ENCODE peak calls at places on chromosomes 12 and 14, in four cellular contexts. S is cardiac fibroblast, G is HFF-Myc, Y is pancreas. N is an unnamed sample.

GRCh38 chr14:75969126-75969525 is 12.7 kb downstream of the TGFB3 start:
- DNase-seq in S (peak; percentile 18), Y (no peak), G (no peak), N (no peak)

GRCh38 chr12:19482036-19482435 is 42.7 kb downstream of the AEBP2 start:
- DNase-seq in Y (no peak), G (no peak), S (no peak), N (no peak)

GRCh38 chr12:116382456-116382902 is 105.0 kb upstream of the MED13L start:
- DNase-seq in S (peak; percentile 59), Y (no peak), G (no peak), N (no peak)

GRCh38 chr14:94601961-94602391 is 10.2 kb upstream of the SERPINA3 start:
- DNase-seq in Y (no peak), G (peak; percentile 14), S (peak; percentile 95), N (no peak)

GRCh38 chr14:94143239-94143638 is 13.8 kb upstream of the IFI27L2 start:
- DNase-seq in S (no peak), Y (no peak), G (no peak), N (no peak)

GRCh38 chr14:23512156-23512555 is 39.4 kb downstream of the ZFHX2 start:
- DNase-seq in Y (no peak), S (no peak), G (no peak), N (no peak)

GRCh38 chr14:76808990-76809389 is 3.7 kb downstream of the ANGEL1 start:
- DNase-seq in S (no peak), G (no peak), Y (no peak), N (no peak)

GRCh38 chr12:120979862-120980696 is 1.7 kb downstream of the HNF1A start:
- DNase-seq in S (no peak), Y (peak; percentile 32), G (no peak), N (no peak)

GRCh38 chr12:94183702-94184379 is 35.5 kb downstream of the PLXNC1 start:
- DNase-seq in S (no peak), Y (no peak), G (no peak), N (no peak)

GRCh38 chr12:49225551-49226166 is 36.8 kb upstream of the TUBA1A start:
- DNase-seq in G (no peak), Y (no peak), S (peak; percentile 79), N (no peak)

GRCh38 chr14:38994721-38995120 is 108.3 kb downstream of the SEC23A start:
- DNase-seq in Y (no peak), G (no peak), S (no peak), N (no peak)

GRCh38 chr12:109445224-109445623 is 31.9 kb downstream of the KCTD10 start:
- DNase-seq in S (peak; percentile 52), G (no peak), Y (no peak), N (no peak)

GRCh38 chr14:74437654-74438053 is 11.6 kb upstream of the SYNDIG1L start:
- DNase-seq in Y (no peak), G (no peak), S (peak; percentile 3), N (no peak)

GRCh38 chr12:52812749-52813148 is 1.2 kb downstream of the KRT4 start:
- DNase-seq in G (no peak), Y (no peak), S (no peak), N (no peak)

GRCh38 chr12:24709201-24709600 is 239.7 kb downstream of the BCAT1 start:
- DNase-seq in Y (no peak), S (peak; percentile 18), G (no peak), N (no peak)

GRCh38 chr12:67788118-67788517 is 139.6 kb downstream of the DYRK2 start:
- DNase-seq in Y (no peak), G (no peak), S (no peak), N (no peak)
- TF ChIP-seq CTCF in Y (no peak), G (no peak), S (no peak), N (no peak)

DNA sequence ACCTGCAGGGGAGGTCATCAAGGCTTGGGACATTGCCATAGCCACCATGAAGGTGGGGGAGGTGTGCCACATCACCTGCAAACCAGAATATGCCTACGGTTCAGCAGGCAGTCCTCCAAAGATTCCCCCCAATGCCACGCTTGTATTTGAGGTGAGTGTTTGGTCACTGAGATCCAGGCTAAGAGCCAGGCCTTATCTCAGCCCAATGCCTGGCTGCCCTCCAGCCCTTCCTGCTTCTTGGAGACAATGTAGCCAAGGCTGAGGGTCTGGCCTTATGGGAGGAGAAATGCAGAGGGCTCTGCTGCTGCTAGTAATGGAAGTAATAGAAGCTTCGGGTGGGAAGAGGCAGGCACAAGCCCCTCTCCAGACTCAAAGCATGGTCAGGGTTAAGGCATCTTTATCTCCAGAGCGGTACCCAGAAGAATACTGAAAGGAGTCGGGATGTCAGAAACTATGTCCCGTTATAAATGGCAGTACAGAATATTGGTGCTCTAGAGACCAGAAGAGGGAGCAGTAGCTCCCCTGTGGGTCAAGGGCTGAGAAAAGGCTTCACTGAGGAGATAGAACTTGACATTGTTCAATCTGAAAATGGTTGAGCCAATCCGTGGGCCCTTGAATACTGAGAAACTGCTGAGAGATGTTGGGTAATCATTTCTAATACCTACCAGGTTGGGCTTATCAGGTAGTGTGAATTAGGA is 3.1 kb downstream of the FKBP4 start:
- DNase-seq in G (no peak), S (peak; percentile 19), Y (peak; percentile 49), N (no peak)
- TF ChIP-seq CTCF in G (no peak), S (peak; percentile 17), Y (no peak), N (no peak)

DNA sequence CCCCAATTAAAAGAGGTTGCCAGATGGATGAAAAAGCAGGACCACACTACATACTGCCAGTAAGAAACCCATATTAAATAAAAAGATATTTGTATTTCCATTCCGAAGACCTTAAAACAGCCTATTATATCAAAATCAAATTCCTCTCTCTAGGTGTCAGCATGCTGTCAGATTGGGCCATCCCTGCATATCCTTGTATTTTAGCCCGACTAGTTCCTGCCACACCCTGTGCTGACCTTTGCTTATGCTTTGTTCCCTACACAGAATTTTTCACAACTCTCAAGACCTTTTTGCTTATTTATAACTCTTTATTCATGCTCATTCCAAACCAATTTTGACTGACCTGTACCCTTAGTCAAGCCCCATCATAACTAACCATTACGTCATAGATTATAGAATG is 12.8 kb downstream of the GSKIP start:
- DNase-seq in Y (no peak), S (no peak), G (no peak), N (no peak)
- TF ChIP-seq CTCF in Y (no peak), S (no peak), G (no peak), N (no peak)

GRCh38 chr14:47276931-47277330 is 398.5 kb downstream of the MDGA2 start:
- DNase-seq in Y (no peak), S (no peak), G (no peak), N (no peak)

GRCh38 chr14:47284283-47284682 is 391.1 kb downstream of the MDGA2 start:
- DNase-seq in Y (no peak), G (no peak), S (no peak), N (no peak)

GRCh38 chr14:47273939-47274338 is 401.5 kb downstream of the MDGA2 start:
- DNase-seq in G (no peak), Y (no peak), S (no peak), N (no peak)

GRCh38 chr14:47277703-47278102 is 397.7 kb downstream of the MDGA2 start:
- DNase-seq in S (no peak), G (no peak), Y (no peak), N (no peak)

DNA sequence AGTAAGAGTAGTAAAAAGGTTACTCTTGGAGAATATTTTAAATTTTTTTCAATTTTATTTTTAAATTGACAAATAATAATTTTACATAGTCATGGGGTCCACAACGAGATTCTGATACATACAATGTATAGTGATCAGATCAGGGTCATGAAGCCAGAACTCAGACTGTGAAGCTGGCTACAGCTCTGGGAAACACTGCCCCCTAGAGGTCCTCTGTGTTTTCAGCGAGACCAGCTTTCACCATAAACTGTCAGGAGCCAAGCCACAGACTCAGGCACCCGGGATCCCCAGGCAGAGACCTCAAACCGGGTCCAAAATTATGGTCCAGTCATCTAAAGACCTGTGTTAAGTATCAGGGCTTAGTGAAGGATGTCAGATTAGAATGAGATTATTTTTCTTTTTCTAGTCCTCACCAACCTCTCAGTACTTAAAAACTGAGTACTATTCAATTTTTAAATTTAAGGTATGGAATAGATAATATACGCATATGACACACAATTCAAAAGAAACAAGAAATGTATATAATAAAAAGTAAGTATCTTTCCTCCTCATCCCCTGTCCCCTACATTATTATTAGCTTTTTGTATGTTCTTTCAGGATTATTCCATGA is 397.1 kb downstream of the MDGA2 start:
- DNase-seq in S (peak; percentile 14), G (no peak), Y (peak; percentile 2), N (peak; percentile 44)
- TF ChIP-seq CTCF in S (peak; percentile 49), G (peak; percentile 64), Y (peak; percentile 33), N (peak; percentile 69)

GRCh38 chr12:27969901-27970390 is 2.6 kb downstream of the PTHLH start:
- DNase-seq in G (no peak), Y (peak; percentile 60), S (peak; percentile 65), N (peak; percentile 79)
- TF ChIP-seq CTCF in G (no peak), Y (no peak), S (no peak), N (peak; percentile 38)

GRCh38 chr12:130334937-130335336 is 2.8 kb upstream of the PIWIL1 start:
- DNase-seq in Y (no peak), G (no peak), S (no peak), N (no peak)
- TF ChIP-seq CTCF in Y (no peak), G (no peak), S (no peak), N (no peak)

DNA sequence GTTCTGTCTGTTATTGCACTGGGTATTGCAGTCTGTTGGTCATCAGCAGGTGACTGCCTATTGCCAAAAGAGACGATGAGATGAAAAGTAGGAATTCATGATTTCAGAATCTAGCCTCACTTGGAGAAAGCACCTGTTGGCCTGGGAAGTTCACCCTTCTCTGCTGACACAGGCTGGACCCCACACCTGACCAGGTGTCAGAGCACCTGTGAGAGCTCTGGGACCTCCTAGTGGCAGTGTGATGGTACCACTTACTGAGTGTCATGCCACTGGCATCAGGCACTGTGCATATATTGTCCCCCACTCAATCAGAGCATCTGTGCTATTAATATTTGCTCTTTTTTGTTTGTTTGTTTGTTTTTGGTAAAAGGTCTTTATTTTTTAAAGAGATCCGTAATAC is 68.0 kb downstream of the RASSF3 start:
- DNase-seq in G (no peak), Y (no peak), S (no peak), N (no peak)
- TF ChIP-seq CTCF in G (no peak), Y (no peak), S (no peak), N (no peak)

DNA sequence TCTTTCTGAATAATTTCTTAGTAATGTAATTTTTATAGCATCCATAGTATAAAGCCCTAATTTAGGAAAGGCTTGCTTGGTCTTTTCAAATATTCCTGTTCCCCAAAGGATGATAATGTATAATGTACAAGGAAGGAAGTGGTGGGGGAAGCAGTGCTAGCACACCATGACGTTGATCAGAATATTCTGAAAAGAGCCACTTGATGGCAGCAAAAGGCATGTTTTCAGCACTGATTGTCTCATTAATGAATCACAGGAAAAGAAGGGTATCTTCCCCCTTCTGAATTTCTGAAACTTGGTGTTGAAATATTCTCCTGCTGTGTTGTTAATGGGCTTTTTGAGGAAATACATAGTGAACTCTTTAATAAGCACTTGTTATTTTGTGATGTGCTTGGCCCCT is 121.9 kb downstream of the TMEM117 start:
- DNase-seq in Y (no peak), S (peak; percentile 75), G (peak; percentile 21), N (peak; percentile 61)
- TF ChIP-seq CTCF in Y (no peak), S (peak; percentile 43), G (peak; percentile 40), N (peak; percentile 31)

N was measured in GM13976.